ENCODE peak calls at places on chromosomes 11 and 22, in four cellular contexts. L is WERI-Rb-1; B is head of caudate nucleus; R is stimulated activated CD8-positive, alpha-beta memory T cell treated with anti-CD3 and anti-CD28 coated beads, Interleukin-15, amount 100 ng/mL, for 24 hours. K is an unnamed sample.

GRCh38 chr11:1928891-1929541 is 9.5 kb downstream of the TNNT3 start:
- DNase-seq in L (no peak), B (no peak), R (no peak), K (peak)

GRCh38 chr11:27858901-27859300 is 158.6 kb upstream of the BDNF start:
- DNase-seq in L (no peak), B (no peak), R (no peak), K (no peak)

GRCh38 chr11:57434640-57435546 is 8.0 kb upstream of the SLC43A3 start:
- DNase-seq in L (no peak), B (no peak), R (no peak), K (no peak)

GRCh38 chr22:38107692-38108515 is 2.6 kb downstream of the BAIAP2L2 start:
- DNase-seq in L (no peak), B (no peak), R (no peak), K (no peak)

GRCh38 chr11:70415642-70416395 is 17.5 kb downstream of the CTTN start:
- DNase-seq in L (no peak), B (no peak), R (no peak), K (no peak)

GRCh38 chr11:134272381-134273316 is 3.5 kb upstream of the GLB1L3 start:
- DNase-seq in L (no peak), B (no peak), R (no peak), K (peak)

GRCh38 chr11:117205211-117205818 is 6.1 kb downstream of the TAGLN start:
- DNase-seq in L (no peak), B (no peak), R (no peak), K (no peak)

GRCh38 chr11:68997124-68997994 is 15.7 kb downstream of the MRGPRF start:
- DNase-seq in L (no peak), B (no peak), R (no peak), K (no peak)

GRCh38 chr11:67266424-67267187 is at the start of gene GRK2:
- DNase-seq in L (no peak), B (no peak), R (no peak), K (peak)

GRCh38 chr11:72814139-72814830 is at the start of gene ATG16L2:
- DNase-seq in L (peak), B (peak), R (peak), K (peak)

GRCh38 chr11:118415739-118416068 is 14.3 kb downstream of the ATP5MG start:
- DNase-seq in L (no peak), B (no peak), R (no peak), K (no peak)

GRCh38 chr11:113177596-113178115 is 136.7 kb upstream of the TTC12 start:
- DNase-seq in L (no peak), B (no peak), R (no peak), K (no peak)

GRCh38 chr22:38953577-38954413 is 3.6 kb upstream of the APOBEC3A start:
- DNase-seq in L (no peak), B (no peak), R (no peak), K (no peak)

GRCh38 chr22:19903031-19903430 is 38.5 kb upstream of the COMT start:
- DNase-seq in L (peak), B (no peak), R (no peak), K (peak)

GRCh38 chr11:133303262-133303661 is 229.0 kb downstream of the OPCML start:
- DNase-seq in L (no peak), B (no peak), R (no peak), K (no peak)

GRCh38 chr11:97570636-97571035 is 1180.8 kb downstream of the JRKL start:
- DNase-seq in L (no peak), B (no peak), R (no peak), K (no peak)

GRCh38 chr11:118051611-118052461 is 25.0 kb upstream of the TMPRSS4 start:
- DNase-seq in L (no peak), B (no peak), R (no peak), K (no peak)

GRCh38 chr11:117072517-117073218 is 25.6 kb downstream of the SIK3 start:
- DNase-seq in L (no peak), B (no peak), R (no peak), K (no peak)

GRCh38 chr11:59901306-59901705 is 22.7 kb downstream of the OOSP3 start:
- DNase-seq in L (no peak), B (peak), R (no peak), K (no peak)